ENCODE peak calls at places on chromosomes 7 and 10, in nine cellular contexts. One of them, this sample, is unnamed.

GRCh38 chr7:43562383-43562782 is 20.5 kb upstream of the STK17A start:
- DNase-seq in SJSA1: no peak
- DNase-seq in fibroblast of the aortic adventitia: no peak
- DNase-seq in brain microvascular endothelial cell: no peak
- DNase-seq in mesenchymal stem cell: no peak
- DNase-seq in AG09309: no peak
- DNase-seq in BJ: no peak
- DNase-seq in WERI-Rb-1: no peak
- DNase-seq in fibroblast of villous mesenchyme: no peak
- DNase-seq in this sample: no peak

GRCh38 chr7:158695726-158696452 is 8.7 kb downstream of the NCAPG2 start:
- DNase-seq in SJSA1: peak; percentile 74
- DNase-seq in fibroblast of the aortic adventitia: peak; percentile 87
- DNase-seq in brain microvascular endothelial cell: peak; percentile 83
- DNase-seq in mesenchymal stem cell: peak; percentile 84
- DNase-seq in AG09309: peak; percentile 51
- DNase-seq in BJ: no peak
- DNase-seq in WERI-Rb-1: no peak
- DNase-seq in fibroblast of villous mesenchyme: peak; percentile 82
- DNase-seq in this sample: peak; percentile 92

GRCh38 chr10:100826661-100826982 is 81.2 kb downstream of the PAX2 start:
- DNase-seq in SJSA1: no peak
- DNase-seq in fibroblast of the aortic adventitia: no peak
- DNase-seq in brain microvascular endothelial cell: no peak
- DNase-seq in mesenchymal stem cell: no peak
- DNase-seq in AG09309: no peak
- DNase-seq in BJ: no peak
- DNase-seq in WERI-Rb-1: no peak
- DNase-seq in fibroblast of villous mesenchyme: no peak
- DNase-seq in this sample: no peak

GRCh38 chr7:90119178-90119971 is 34.9 kb upstream of the STEAP1 start:
- DNase-seq in SJSA1: no peak
- DNase-seq in fibroblast of the aortic adventitia: no peak
- DNase-seq in brain microvascular endothelial cell: no peak
- DNase-seq in mesenchymal stem cell: no peak
- DNase-seq in AG09309: no peak
- DNase-seq in BJ: no peak
- DNase-seq in WERI-Rb-1: peak; percentile 45
- DNase-seq in fibroblast of villous mesenchyme: no peak
- DNase-seq in this sample: peak; percentile 6

GRCh38 chr7:64907641-64908326 is 4.7 kb downstream of the ZNF273 start:
- DNase-seq in SJSA1: no peak
- DNase-seq in fibroblast of the aortic adventitia: peak; percentile 18
- DNase-seq in brain microvascular endothelial cell: peak; percentile 12
- DNase-seq in mesenchymal stem cell: peak; percentile 16
- DNase-seq in AG09309: no peak
- DNase-seq in BJ: no peak
- DNase-seq in WERI-Rb-1: no peak
- DNase-seq in fibroblast of villous mesenchyme: no peak
- DNase-seq in this sample: peak; percentile 27

GRCh38 chr7:110157631-110158362 is 933.1 kb upstream of the LRRN3 start:
- DNase-seq in SJSA1: no peak
- DNase-seq in fibroblast of the aortic adventitia: no peak
- DNase-seq in brain microvascular endothelial cell: no peak
- DNase-seq in mesenchymal stem cell: peak; percentile 5
- DNase-seq in AG09309: no peak
- DNase-seq in BJ: no peak
- DNase-seq in WERI-Rb-1: no peak
- DNase-seq in fibroblast of villous mesenchyme: no peak
- DNase-seq in this sample: peak; percentile 62

GRCh38 chr7:125555921-125556320 is 626.3 kb upstream of the POT1 start:
- DNase-seq in SJSA1: no peak
- DNase-seq in fibroblast of the aortic adventitia: no peak
- DNase-seq in brain microvascular endothelial cell: no peak
- DNase-seq in mesenchymal stem cell: no peak
- DNase-seq in AG09309: no peak
- DNase-seq in BJ: no peak
- DNase-seq in WERI-Rb-1: no peak
- DNase-seq in fibroblast of villous mesenchyme: no peak
- DNase-seq in this sample: peak; percentile 6

GRCh38 chr7:33674804-33675411 is 230.4 kb upstream of the BMPER start:
- DNase-seq in SJSA1: no peak
- DNase-seq in fibroblast of the aortic adventitia: no peak
- DNase-seq in brain microvascular endothelial cell: no peak
- DNase-seq in mesenchymal stem cell: no peak
- DNase-seq in AG09309: no peak
- DNase-seq in BJ: no peak
- DNase-seq in WERI-Rb-1: no peak
- DNase-seq in fibroblast of villous mesenchyme: no peak
- DNase-seq in this sample: no peak

GRCh38 chr7:22629056-22629455 is 97.9 kb upstream of the IL6 start:
- DNase-seq in SJSA1: no peak
- DNase-seq in fibroblast of the aortic adventitia: peak; percentile 51
- DNase-seq in brain microvascular endothelial cell: no peak
- DNase-seq in mesenchymal stem cell: no peak
- DNase-seq in AG09309: no peak
- DNase-seq in BJ: no peak
- DNase-seq in WERI-Rb-1: no peak
- DNase-seq in fibroblast of villous mesenchyme: no peak
- DNase-seq in this sample: no peak

GRCh38 chr7:6558837-6559236 is 7.6 kb upstream of the GRID2IP start:
- DNase-seq in SJSA1: peak; percentile 58
- DNase-seq in fibroblast of the aortic adventitia: peak; percentile 32
- DNase-seq in brain microvascular endothelial cell: peak; percentile 18
- DNase-seq in mesenchymal stem cell: peak; percentile 54
- DNase-seq in AG09309: peak; percentile 5
- DNase-seq in BJ: no peak
- DNase-seq in WERI-Rb-1: peak; percentile 83
- DNase-seq in fibroblast of villous mesenchyme: peak; percentile 34
- DNase-seq in this sample: peak; percentile 55

GRCh38 chr7:37942934-37943610 is 22.6 kb downstream of the EPDR1 start:
- DNase-seq in SJSA1: no peak
- DNase-seq in fibroblast of the aortic adventitia: peak; percentile 86
- DNase-seq in brain microvascular endothelial cell: peak; percentile 60
- DNase-seq in mesenchymal stem cell: peak; percentile 18
- DNase-seq in AG09309: no peak
- DNase-seq in BJ: no peak
- DNase-seq in WERI-Rb-1: peak; percentile 26
- DNase-seq in fibroblast of villous mesenchyme: peak; percentile 12
- DNase-seq in this sample: peak; percentile 71

GRCh38 chr7:156892086-156892800 is 740 bp downstream of the LMBR1 start:
- DNase-seq in SJSA1: no peak
- DNase-seq in fibroblast of the aortic adventitia: no peak
- DNase-seq in brain microvascular endothelial cell: no peak
- DNase-seq in mesenchymal stem cell: peak; percentile 20
- DNase-seq in AG09309: no peak
- DNase-seq in BJ: no peak
- DNase-seq in WERI-Rb-1: peak; percentile 77
- DNase-seq in fibroblast of villous mesenchyme: no peak
- DNase-seq in this sample: no peak

GRCh38 chr7:100220833-100221718 is 1.3 kb downstream of the PVRIG start:
- DNase-seq in SJSA1: no peak
- DNase-seq in fibroblast of the aortic adventitia: no peak
- DNase-seq in brain microvascular endothelial cell: no peak
- DNase-seq in mesenchymal stem cell: no peak
- DNase-seq in AG09309: no peak
- DNase-seq in BJ: no peak
- DNase-seq in WERI-Rb-1: no peak
- DNase-seq in fibroblast of villous mesenchyme: no peak
- DNase-seq in this sample: no peak

GRCh38 chr7:107230334-107230733 is 61.5 kb downstream of the HBP1 start:
- DNase-seq in SJSA1: no peak
- DNase-seq in fibroblast of the aortic adventitia: peak; percentile 38
- DNase-seq in brain microvascular endothelial cell: no peak
- DNase-seq in mesenchymal stem cell: no peak
- DNase-seq in AG09309: no peak
- DNase-seq in BJ: no peak
- DNase-seq in WERI-Rb-1: no peak
- DNase-seq in fibroblast of villous mesenchyme: no peak
- DNase-seq in this sample: no peak

GRCh38 chr7:3494890-3495289 is 193.8 kb downstream of the SDK1 start:
- DNase-seq in SJSA1: no peak
- DNase-seq in fibroblast of the aortic adventitia: no peak
- DNase-seq in brain microvascular endothelial cell: no peak
- DNase-seq in mesenchymal stem cell: no peak
- DNase-seq in AG09309: no peak
- DNase-seq in BJ: no peak
- DNase-seq in WERI-Rb-1: no peak
- DNase-seq in fibroblast of villous mesenchyme: no peak
- DNase-seq in this sample: no peak
- H3K4me3 ChIP-seq in SJSA1: no peak overlapping the region
- H3K4me3 ChIP-seq in fibroblast of the aortic adventitia: no peak overlapping the region
- H3K4me3 ChIP-seq in brain microvascular endothelial cell: no peak overlapping the region
- H3K4me3 ChIP-seq in mesenchymal stem cell: no peak overlapping the region
- H3K4me3 ChIP-seq in AG09309: no peak overlapping the region
- H3K4me3 ChIP-seq in BJ: no peak overlapping the region
- H3K4me3 ChIP-seq in WERI-Rb-1: no peak overlapping the region
- H3K4me3 ChIP-seq in fibroblast of villous mesenchyme: no peak overlapping the region
- H3K4me3 ChIP-seq in this sample: no peak overlapping the region

GRCh38 chr10:70053896-70054641 is 1.4 kb downstream of the MACROH2A2 start:
- DNase-seq in SJSA1: peak; percentile 61
- DNase-seq in fibroblast of the aortic adventitia: peak; percentile 10
- DNase-seq in brain microvascular endothelial cell: no peak
- DNase-seq in mesenchymal stem cell: no peak
- DNase-seq in AG09309: no peak
- DNase-seq in BJ: no peak
- DNase-seq in WERI-Rb-1: peak; percentile 34
- DNase-seq in fibroblast of villous mesenchyme: no peak
- DNase-seq in this sample: peak; percentile 11

GRCh38 chr10:70052462-70053211 is at the start of gene MACROH2A2:
- DNase-seq in SJSA1: peak; percentile 77
- DNase-seq in fibroblast of the aortic adventitia: peak; percentile 60
- DNase-seq in brain microvascular endothelial cell: peak; percentile 66
- DNase-seq in mesenchymal stem cell: peak; percentile 75
- DNase-seq in AG09309: peak; percentile 5
- DNase-seq in BJ: peak; percentile 21
- DNase-seq in WERI-Rb-1: peak; percentile 93
- DNase-seq in fibroblast of villous mesenchyme: peak; percentile 49
- DNase-seq in this sample: peak; percentile 72

GRCh38 chr10:70055550-70055949 is 2.9 kb downstream of the MACROH2A2 start:
- DNase-seq in SJSA1: no peak
- DNase-seq in fibroblast of the aortic adventitia: no peak
- DNase-seq in brain microvascular endothelial cell: no peak
- DNase-seq in mesenchymal stem cell: no peak
- DNase-seq in AG09309: no peak
- DNase-seq in BJ: no peak
- DNase-seq in WERI-Rb-1: no peak
- DNase-seq in fibroblast of villous mesenchyme: no peak
- DNase-seq in this sample: peak; percentile 10

GRCh38 chr10:70053212-70053895 is 708 bp downstream of the MACROH2A2 start:
- DNase-seq in SJSA1: no peak
- DNase-seq in fibroblast of the aortic adventitia: no peak
- DNase-seq in brain microvascular endothelial cell: no peak
- DNase-seq in mesenchymal stem cell: peak; percentile 22
- DNase-seq in AG09309: no peak
- DNase-seq in BJ: no peak
- DNase-seq in WERI-Rb-1: peak; percentile 43
- DNase-seq in fibroblast of villous mesenchyme: peak; percentile 5
- DNase-seq in this sample: peak; percentile 19

GRCh38 chr10:70054902-70055301 is 2.3 kb downstream of the MACROH2A2 start:
- DNase-seq in SJSA1: no peak
- DNase-seq in fibroblast of the aortic adventitia: no peak
- DNase-seq in brain microvascular endothelial cell: no peak
- DNase-seq in mesenchymal stem cell: no peak
- DNase-seq in AG09309: no peak
- DNase-seq in BJ: no peak
- DNase-seq in WERI-Rb-1: no peak
- DNase-seq in fibroblast of villous mesenchyme: no peak
- DNase-seq in this sample: peak; percentile 10
- H3K4me3 ChIP-seq in SJSA1: no peak overlapping the region
- H3K4me3 ChIP-seq in fibroblast of the aortic adventitia: no peak overlapping the region
- H3K4me3 ChIP-seq in brain microvascular endothelial cell: no peak overlapping the region
- H3K4me3 ChIP-seq in mesenchymal stem cell: no peak overlapping the region
- H3K4me3 ChIP-seq in AG09309: no peak overlapping the region
- H3K4me3 ChIP-seq in BJ: no peak overlapping the region
- H3K4me3 ChIP-seq in WERI-Rb-1: no peak overlapping the region
- H3K4me3 ChIP-seq in fibroblast of villous mesenchyme: no peak overlapping the region
- H3K4me3 ChIP-seq in this sample: no peak overlapping the region

GRCh38 chr7:80833289-80834104 is 85.4 kb downstream of the SEMA3C start:
- DNase-seq in SJSA1: no peak
- DNase-seq in fibroblast of the aortic adventitia: peak; percentile 52
- DNase-seq in brain microvascular endothelial cell: peak; percentile 31
- DNase-seq in mesenchymal stem cell: no peak
- DNase-seq in AG09309: no peak
- DNase-seq in BJ: no peak
- DNase-seq in WERI-Rb-1: no peak
- DNase-seq in fibroblast of villous mesenchyme: no peak
- DNase-seq in this sample: peak; percentile 61

GRCh38 chr7:80835251-80835650 is 83.6 kb downstream of the SEMA3C start:
- DNase-seq in SJSA1: no peak
- DNase-seq in fibroblast of the aortic adventitia: no peak
- DNase-seq in brain microvascular endothelial cell: no peak
- DNase-seq in mesenchymal stem cell: no peak
- DNase-seq in AG09309: no peak
- DNase-seq in BJ: no peak
- DNase-seq in WERI-Rb-1: no peak
- DNase-seq in fibroblast of villous mesenchyme: no peak
- DNase-seq in this sample: no peak

GRCh38 chr7:80831996-80832395 is 86.9 kb downstream of the SEMA3C start:
- DNase-seq in SJSA1: no peak
- DNase-seq in fibroblast of the aortic adventitia: peak; percentile 45
- DNase-seq in brain microvascular endothelial cell: no peak
- DNase-seq in mesenchymal stem cell: no peak
- DNase-seq in AG09309: no peak
- DNase-seq in BJ: no peak
- DNase-seq in WERI-Rb-1: no peak
- DNase-seq in fibroblast of villous mesenchyme: no peak
- DNase-seq in this sample: no peak

GRCh38 chr7:80837345-80837744 is 81.5 kb downstream of the SEMA3C start:
- DNase-seq in SJSA1: no peak
- DNase-seq in fibroblast of the aortic adventitia: no peak
- DNase-seq in brain microvascular endothelial cell: no peak
- DNase-seq in mesenchymal stem cell: no peak
- DNase-seq in AG09309: no peak
- DNase-seq in BJ: no peak
- DNase-seq in WERI-Rb-1: no peak
- DNase-seq in fibroblast of villous mesenchyme: no peak
- DNase-seq in this sample: no peak

DNA sequence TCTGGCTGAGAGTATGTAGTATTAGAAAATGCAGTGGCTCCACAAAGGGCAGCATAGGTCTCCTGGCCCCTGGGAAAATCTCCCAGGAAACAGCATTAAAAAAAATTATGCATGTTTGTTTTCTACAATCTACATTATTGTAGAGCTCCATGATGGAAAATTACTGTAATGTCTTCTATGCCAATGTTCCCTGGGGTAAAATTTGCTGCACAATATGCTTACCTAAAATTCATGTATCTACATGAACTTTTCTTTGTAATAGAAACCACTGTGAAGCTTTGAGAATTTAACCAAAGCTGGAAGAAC is 84.8 kb downstream of the SEMA3C start:
- DNase-seq in SJSA1: no peak
- DNase-seq in fibroblast of the aortic adventitia: no peak
- DNase-seq in brain microvascular endothelial cell: no peak
- DNase-seq in mesenchymal stem cell: no peak
- DNase-seq in AG09309: no peak
- DNase-seq in BJ: no peak
- DNase-seq in WERI-Rb-1: no peak
- DNase-seq in fibroblast of villous mesenchyme: no peak
- DNase-seq in this sample: no peak
- H3K4me3 ChIP-seq in SJSA1: no peak overlapping the region
- H3K4me3 ChIP-seq in fibroblast of the aortic adventitia: no peak overlapping the region
- H3K4me3 ChIP-seq in brain microvascular endothelial cell: no peak overlapping the region
- H3K4me3 ChIP-seq in mesenchymal stem cell: no peak overlapping the region
- H3K4me3 ChIP-seq in AG09309: no peak overlapping the region
- H3K4me3 ChIP-seq in BJ: no peak overlapping the region
- H3K4me3 ChIP-seq in WERI-Rb-1: no peak overlapping the region
- H3K4me3 ChIP-seq in fibroblast of villous mesenchyme: no peak overlapping the region
- H3K4me3 ChIP-seq in this sample: no peak overlapping the region

GRCh38 chr7:1455241-1455939 is 3.9 kb downstream of the MICALL2 start:
- DNase-seq in SJSA1: no peak
- DNase-seq in fibroblast of the aortic adventitia: no peak
- DNase-seq in brain microvascular endothelial cell: no peak
- DNase-seq in mesenchymal stem cell: no peak
- DNase-seq in AG09309: no peak
- DNase-seq in BJ: no peak
- DNase-seq in WERI-Rb-1: no peak
- DNase-seq in fibroblast of villous mesenchyme: no peak
- DNase-seq in this sample: no peak
- H3K4me3 ChIP-seq in SJSA1: no peak overlapping the region
- H3K4me3 ChIP-seq in fibroblast of the aortic adventitia: no peak overlapping the region
- H3K4me3 ChIP-seq in brain microvascular endothelial cell: no peak overlapping the region
- H3K4me3 ChIP-seq in mesenchymal stem cell: no peak overlapping the region
- H3K4me3 ChIP-seq in AG09309: no peak overlapping the region
- H3K4me3 ChIP-seq in BJ: no peak overlapping the region
- H3K4me3 ChIP-seq in WERI-Rb-1: no peak overlapping the region
- H3K4me3 ChIP-seq in fibroblast of villous mesenchyme: no peak overlapping the region
- H3K4me3 ChIP-seq in this sample: no peak overlapping the region

This sample was measured in choroid plexus epithelial cell.